ENCODE peak calls at places on chromosome 9, in eight cellular contexts. Q is activated CD8-positive, alpha-beta T cell treated with anti-CD3 and anti-CD28 coated beads for 36 hours; F is HFF-Myc; K is NCI-H1048; L is NCI-H524; W is stimulated activated CD4-positive, alpha-beta T cell treated with anti-CD3 and anti-CD28 coated beads, Interleukin-15, amount 100 ng/mL, for 24 hours; O is activated B cell treated with CpG ODN at 0.5 μM for 24 hours; G is activated effector memory CD4-positive, alpha-beta T cell treated with Interleukin-2 at 50 U/mL for 16 hours. X is an unnamed sample.

GRCh38 chr9:84671651-84672467 is 2.3 kb downstream of the NTRK2 start:
- DNase-seq in Q (no peak), F (no peak), K (no peak), L (no peak), W (no peak), O (no peak), G (no peak), X (no peak)

GRCh38 chr9:120839146-120839545 is 3.6 kb downstream of the PSMD5 start:
- DNase-seq in Q (no peak), F (no peak), K (no peak), L (no peak), W (no peak), O (no peak), G (no peak), X (no peak)

GRCh38 chr9:136047076-136047774 is 47.9 kb downstream of the NACC2 start:
- DNase-seq in Q (no peak), F (no peak), K (no peak), L (no peak), W (no peak), O (no peak), G (no peak), X (no peak)

GRCh38 chr9:99184427-99185327 is 37.1 kb downstream of the ALG2 start:
- DNase-seq in Q (peak; percentile 96), F (peak; percentile 72), K (peak; percentile 76), L (peak; percentile 95), W (peak; percentile 83), O (peak; percentile 76), G (peak; percentile 48), X (peak; percentile 31)

GRCh38 chr9:95373069-95373681 is 55.7 kb upstream of the FANCC start:
- DNase-seq in Q (no peak), F (no peak), K (no peak), L (no peak), W (no peak), O (no peak), G (no peak), X (peak; percentile 8)

GRCh38 chr9:110175275-110175968 is 32.5 kb downstream of the C9orf152 start:
- DNase-seq in Q (no peak), F (no peak), K (no peak), L (no peak), W (no peak), O (no peak), G (no peak), X (no peak)

GRCh38 chr9:37602817-37603216 is 10.4 kb upstream of the TOMM5 start:
- DNase-seq in Q (no peak), F (no peak), K (no peak), L (no peak), W (no peak), O (no peak), G (no peak), X (no peak)

GRCh38 chr9:97802276-97802675 is 50.8 kb upstream of the FOXE1 start:
- DNase-seq in Q (no peak), F (no peak), K (no peak), L (no peak), W (no peak), O (no peak), G (no peak), X (no peak)

GRCh38 chr9:136170291-136170901 is 34.5 kb downstream of the LHX3 start:
- DNase-seq in Q (peak; percentile 73), F (no peak), K (no peak), L (peak; percentile 49), W (peak; percentile 70), O (peak; percentile 70), G (peak; percentile 25), X (no peak)

GRCh38 chr9:124285903-124286291 is 28.1 kb downstream of the NEK6 start:
- DNase-seq in Q (peak; percentile 85), F (peak; percentile 72), K (no peak), L (no peak), W (peak; percentile 72), O (no peak), G (peak; percentile 33), X (no peak)

GRCh38 chr9:134177624-134178393 is 13.4 kb upstream of the RNU6ATAC start:
- DNase-seq in Q (no peak), F (no peak), K (no peak), L (no peak), W (no peak), O (no peak), G (no peak), X (no peak)

GRCh38 chr9:100498592-100498991 is 25.6 kb downstream of the TMEFF1 start:
- DNase-seq in Q (no peak), F (no peak), K (no peak), L (no peak), W (no peak), O (no peak), G (no peak), X (no peak)

GRCh38 chr9:137673871-137674270 is 55.1 kb downstream of the EHMT1 start:
- DNase-seq in Q (no peak), F (no peak), K (no peak), L (peak; percentile 70), W (no peak), O (no peak), G (no peak), X (peak; percentile 22)

GRCh38 chr9:93807166-93808013 is 147.8 kb downstream of the BARX1 start:
- DNase-seq in Q (no peak), F (no peak), K (no peak), L (peak; percentile 95), W (no peak), O (no peak), G (no peak), X (no peak)

GRCh38 chr9:33452828-33453271 is 5.5 kb upstream of the AQP3 start:
- DNase-seq in Q (peak; percentile 80), F (peak; percentile 60), K (no peak), L (peak; percentile 64), W (peak; percentile 74), O (no peak), G (peak; percentile 40), X (no peak)

GRCh38 chr9:97638666-97639065 is 5.0 kb downstream of the NCBP1 start:
- DNase-seq in Q (no peak), F (no peak), K (no peak), L (no peak), W (no peak), O (no peak), G (no peak), X (no peak)

GRCh38 chr9:2291980-2292704 is 277.0 kb downstream of the SMARCA2 start:
- DNase-seq in Q (no peak), F (peak; percentile 17), K (no peak), L (peak; percentile 97), W (no peak), O (no peak), G (no peak), X (peak; percentile 81)